ENCODE peak calls at places on chromosomes 1 and 21, in eight cellular contexts. L is lung, U is pancreas, B is AG04450, P is substantia nigra, C is transverse colon, E is M059J, Z is ACHN. X is an unnamed sample.

GRCh38 chr1:59767119-59767518 is 47.6 kb upstream of the HOOK1 start:
- DNase-seq in Z (no peak), B (no peak), E (no peak), U (no peak), P (no peak), L (no peak), C (no peak), X (no peak)

GRCh38 chr1:172002725-172003345 is 161.5 kb downstream of the DNM3 start:
- DNase-seq in E (peak), L (no peak), B (peak), P (no peak), U (no peak), C (peak), Z (peak), X (peak)

GRCh38 chr1:221714227-221715116 is 27.4 kb downstream of the DUSP10 start:
- DNase-seq in C (no peak), L (no peak), U (no peak), P (no peak), B (no peak), E (no peak), Z (no peak), X (no peak)

GRCh38 chr21:45537111-45537745 is 5.0 kb downstream of the SLC19A1 start:
- DNase-seq in P (no peak), U (no peak), E (no peak), C (peak), Z (no peak), B (no peak), L (no peak), X (peak)

GRCh38 chr21:46461909-46462308 is 3.2 kb downstream of the DIP2A start:
- DNase-seq in Z (no peak), C (no peak), B (no peak), E (no peak), L (no peak), U (peak), P (no peak), X (peak)

GRCh38 chr1:180158149-180159147 is 3.8 kb downstream of the QSOX1 start:
- DNase-seq in E (no peak), C (peak), B (no peak), Z (no peak), U (peak), P (no peak), L (no peak), X (no peak)

GRCh38 chr21:35849131-35849530 is 211.2 kb downstream of the SETD4 start:
- DNase-seq in Z (no peak), P (no peak), C (no peak), E (no peak), U (no peak), L (no peak), B (no peak), X (no peak)

GRCh38 chr1:79042539-79042938 is 36.0 kb upstream of the ADGRL4 start:
- DNase-seq in E (no peak), C (no peak), U (no peak), B (no peak), P (no peak), Z (no peak), L (no peak), X (no peak)

GRCh38 chr1:13517193-13517812 is 3.5 kb upstream of the LRRC38 start:
- DNase-seq in B (no peak), Z (no peak), E (no peak), L (no peak), P (no peak), U (no peak), C (no peak), X (peak)

GRCh38 chr1:172394167-172394751 is 26.2 kb upstream of the C1orf105 start:
- DNase-seq in U (no peak), P (no peak), C (peak), Z (no peak), B (no peak), L (no peak), E (peak), X (peak)

GRCh38 chr1:42692461-42692860 is 10.2 kb downstream of the YBX1 start:
- DNase-seq in L (no peak), E (no peak), U (no peak), Z (no peak), B (no peak), P (no peak), C (peak), X (no peak)

GRCh38 chr1:209305221-209305954 is 278.1 kb upstream of the CAMK1G start:
- DNase-seq in L (no peak), Z (no peak), U (no peak), E (no peak), P (no peak), C (no peak), B (no peak), X (no peak)

X was measured in thyroid gland.